ENCODE peak calls at places on chromosomes 2 and 18, in five cellular contexts. W, R, S, A and J are unnamed samples.

GRCh38 chr2:29607025-29607424 is 314.4 kb downstream of the ALK start:
- DNase-seq in W (no peak), R (no peak), S (no peak), A (no peak), J (no peak)

GRCh38 chr2:62706721-62707516 is 1.4 kb downstream of the EHBP1 start:
- DNase-seq in W (no peak), R (no peak), S (peak; percentile 29), A (no peak), J (no peak)

GRCh38 chr2:190841707-190842505 is 38.7 kb upstream of the GLS start:
- DNase-seq in W (no peak), R (no peak), S (peak; percentile 49), A (peak; percentile 75), J (peak; percentile 71)

GRCh38 chr18:80213173-80213572 is 34.1 kb downstream of the PARD6G start:
- DNase-seq in W (no peak), R (no peak), S (no peak), A (no peak), J (no peak)

GRCh38 chr2:216644846-216645635 is 11.8 kb downstream of the IGFBP2 start:
- DNase-seq in W (no peak), R (peak; percentile 28), S (no peak), A (no peak), J (no peak)

GRCh38 chr2:62201307-62201706 is 5.4 kb downstream of the B3GNT2 start:
- DNase-seq in W (no peak), R (no peak), S (peak; percentile 42), A (peak; percentile 33), J (peak; percentile 45)

GRCh38 chr2:10329880-10330699 is 27.4 kb downstream of the HPCAL1 start:
- DNase-seq in W (no peak), R (peak; percentile 9), S (peak; percentile 37), A (peak; percentile 80), J (peak; percentile 53)

GRCh38 chr2:74450570-74451190 is 4.2 kb upstream of the INO80B start:
- DNase-seq in W (no peak), R (no peak), S (no peak), A (no peak), J (no peak)

GRCh38 chr2:177164131-177164530 is 48.5 kb upstream of the HNRNPA3 start:
- DNase-seq in W (no peak), R (no peak), S (no peak), A (no peak), J (no peak)

GRCh38 chr2:232343816-232344215 is 34.7 kb upstream of the ALPP start:
- DNase-seq in W (no peak), R (no peak), S (no peak), A (no peak), J (no peak)

GRCh38 chr2:214587442-214587841 is 176.6 kb downstream of the VWC2L start:
- DNase-seq in W (no peak), R (peak; percentile 82), S (no peak), A (no peak), J (no peak)

GRCh38 chr2:183179156-183179555 is 54.9 kb downstream of the NUP35 start:
- DNase-seq in W (no peak), R (no peak), S (no peak), A (peak; percentile 71), J (peak; percentile 2)

GRCh38 chr2:202072737-202073396 is at the start of gene KIAA2012:
- DNase-seq in W (peak; percentile 18), R (peak; percentile 64), S (no peak), A (no peak), J (no peak)

GRCh38 chr2:10339647-10340592 is 37.2 kb downstream of the HPCAL1 start:
- DNase-seq in W (no peak), R (no peak), S (no peak), A (no peak), J (no peak)

GRCh38 chr2:38997784-38998183 is 108.1 kb downstream of the ARHGEF33 start:
- DNase-seq in W (peak; percentile 25), R (no peak), S (peak; percentile 94), A (peak; percentile 90), J (peak; percentile 93)

GRCh38 chr18:74785632-74786031 is 188.0 kb downstream of the ZNF407 start:
- DNase-seq in W (no peak), R (no peak), S (no peak), A (no peak), J (no peak)

GRCh38 chr2:39435974-39436591 is 1.0 kb downstream of the MAP4K3 start:
- DNase-seq in W (no peak), R (no peak), S (peak; percentile 81), A (peak; percentile 78), J (peak; percentile 74)

GRCh38 chr2:240433973-240434727 is 1.3 kb upstream of the GPC1 start:
- DNase-seq in W (peak; percentile 77), R (no peak), S (peak; percentile 95), A (peak; percentile 96), J (peak; percentile 94)

GRCh38 chr2:64263315-64263714 is 119.1 kb upstream of the PELI1 start:
- DNase-seq in W (peak; percentile 80), R (no peak), S (peak; percentile 62), A (peak; percentile 89), J (peak; percentile 93)

GRCh38 chr2:149507933-149508332 is 79.6 kb downstream of the MMADHC start:
- DNase-seq in W (no peak), R (no peak), S (no peak), A (no peak), J (no peak)

GRCh38 chr18:33010149-33010548 is 237.3 kb upstream of the KLHL14 start:
- DNase-seq in W (peak; percentile 57), R (peak; percentile 57), S (no peak), A (peak; percentile 58), J (no peak)

DNA sequence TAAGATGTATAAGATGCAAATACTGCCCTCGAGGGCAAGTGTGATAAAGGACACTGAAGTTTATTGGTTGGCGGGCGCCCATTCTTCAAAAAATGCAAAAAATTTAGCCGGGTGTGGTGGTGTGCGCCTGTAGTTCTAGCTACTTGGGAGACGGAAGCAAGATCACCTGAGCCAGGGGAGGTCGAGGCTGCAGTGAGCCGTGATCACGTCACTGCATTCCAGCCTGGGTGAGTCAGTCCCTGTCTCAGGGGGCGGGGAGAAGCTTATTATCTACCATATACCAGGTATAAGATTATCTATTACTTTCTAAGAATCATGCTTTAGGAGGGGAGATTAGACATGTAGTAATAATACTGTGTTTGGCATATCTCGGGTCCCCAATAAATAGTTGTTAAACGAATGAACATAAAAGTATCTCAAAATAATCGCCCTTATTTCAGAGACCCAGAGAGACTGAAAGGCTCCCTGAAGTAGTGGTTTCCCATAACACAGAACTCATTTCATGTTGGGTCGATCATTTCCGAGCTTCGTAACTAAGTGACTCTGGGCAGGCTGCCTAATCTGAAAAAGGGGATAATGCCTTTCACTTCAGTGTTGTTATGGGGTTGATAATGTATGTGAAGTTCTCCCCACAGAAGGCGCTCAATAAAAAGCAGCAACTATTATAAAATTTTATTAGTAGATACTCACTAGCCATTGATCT is 1.2 kb upstream of the SELENOI start:
- DNase-seq in W (no peak), R (peak; percentile 67), S (peak; percentile 25), A (peak; percentile 52), J (no peak)
- H3K4me3 ChIP-seq in W (peak overlapping the region; percentile 92), R (peak overlapping the region; percentile 82), S (peak overlapping the region; percentile 91), A (peak overlapping the region; percentile 90), J (peak overlapping the region; percentile 94)

GRCh38 chr2:3664118-3664517 is 6.1 kb downstream of the ALLC start:
- DNase-seq in W (no peak), R (no peak), S (no peak), A (no peak), J (no peak)

GRCh38 chr2:3661149-3661660 is 3.2 kb downstream of the ALLC start:
- DNase-seq in W (no peak), R (no peak), S (no peak), A (no peak), J (peak; percentile 22)

GRCh38 chr2:3659447-3660432 is 1.7 kb downstream of the ALLC start:
- DNase-seq in W (no peak), R (no peak), S (no peak), A (no peak), J (no peak)

GRCh38 chr2:3664925-3665324 is 6.9 kb downstream of the ALLC start:
- DNase-seq in W (no peak), R (no peak), S (no peak), A (no peak), J (no peak)

DNA sequence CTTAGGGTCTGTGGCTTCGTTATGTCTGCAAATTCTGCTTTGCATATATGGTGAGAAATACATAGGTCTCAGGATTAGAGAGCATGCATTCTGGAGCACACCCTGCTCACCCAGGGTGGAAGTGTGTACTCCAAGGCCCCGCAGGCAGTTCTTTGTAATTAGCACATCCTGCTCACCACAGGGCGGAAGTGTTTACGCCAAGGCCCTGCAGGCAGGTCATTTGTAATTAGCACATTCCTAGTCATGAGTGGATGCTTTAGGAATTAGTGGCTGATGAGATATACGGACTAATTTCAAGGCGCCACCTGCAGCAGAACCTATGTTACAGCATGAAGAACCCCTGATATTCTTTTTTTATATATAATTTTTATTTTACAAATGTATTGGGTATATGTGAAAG is 4.2 kb downstream of the ALLC start:
- DNase-seq in W (no peak), R (peak; percentile 38), S (no peak), A (no peak), J (no peak)
- TF ChIP-seq CTCF in W (no peak), R (no peak), S (no peak), A (no peak), J (no peak)

DNA sequence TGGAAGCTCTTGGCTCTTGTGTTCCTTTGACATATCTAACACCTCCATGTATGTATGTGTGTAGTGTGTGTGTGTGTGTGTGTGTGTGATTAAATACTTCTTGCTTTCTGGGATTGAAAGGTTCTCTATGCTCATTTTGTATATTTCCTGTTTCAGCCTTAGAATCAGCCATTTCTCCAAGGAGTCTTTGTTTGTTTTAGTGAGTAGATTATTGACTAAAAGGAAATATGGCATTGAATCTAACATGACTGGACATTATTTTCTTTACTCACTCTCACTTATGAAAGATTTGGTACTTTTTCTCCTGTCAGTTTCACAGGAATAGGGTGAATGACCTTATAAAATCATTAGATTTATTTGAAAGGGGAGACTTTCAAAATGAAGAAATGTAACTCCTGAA is 413.8 kb upstream of the SLC14A2 start:
- DNase-seq in W (no peak), R (no peak), S (no peak), A (no peak), J (no peak)
- H3K4me3 ChIP-seq in W (no peak overlapping the region), R (no peak overlapping the region), S (no peak overlapping the region), A (no peak overlapping the region), J (no peak overlapping the region)

DNA sequence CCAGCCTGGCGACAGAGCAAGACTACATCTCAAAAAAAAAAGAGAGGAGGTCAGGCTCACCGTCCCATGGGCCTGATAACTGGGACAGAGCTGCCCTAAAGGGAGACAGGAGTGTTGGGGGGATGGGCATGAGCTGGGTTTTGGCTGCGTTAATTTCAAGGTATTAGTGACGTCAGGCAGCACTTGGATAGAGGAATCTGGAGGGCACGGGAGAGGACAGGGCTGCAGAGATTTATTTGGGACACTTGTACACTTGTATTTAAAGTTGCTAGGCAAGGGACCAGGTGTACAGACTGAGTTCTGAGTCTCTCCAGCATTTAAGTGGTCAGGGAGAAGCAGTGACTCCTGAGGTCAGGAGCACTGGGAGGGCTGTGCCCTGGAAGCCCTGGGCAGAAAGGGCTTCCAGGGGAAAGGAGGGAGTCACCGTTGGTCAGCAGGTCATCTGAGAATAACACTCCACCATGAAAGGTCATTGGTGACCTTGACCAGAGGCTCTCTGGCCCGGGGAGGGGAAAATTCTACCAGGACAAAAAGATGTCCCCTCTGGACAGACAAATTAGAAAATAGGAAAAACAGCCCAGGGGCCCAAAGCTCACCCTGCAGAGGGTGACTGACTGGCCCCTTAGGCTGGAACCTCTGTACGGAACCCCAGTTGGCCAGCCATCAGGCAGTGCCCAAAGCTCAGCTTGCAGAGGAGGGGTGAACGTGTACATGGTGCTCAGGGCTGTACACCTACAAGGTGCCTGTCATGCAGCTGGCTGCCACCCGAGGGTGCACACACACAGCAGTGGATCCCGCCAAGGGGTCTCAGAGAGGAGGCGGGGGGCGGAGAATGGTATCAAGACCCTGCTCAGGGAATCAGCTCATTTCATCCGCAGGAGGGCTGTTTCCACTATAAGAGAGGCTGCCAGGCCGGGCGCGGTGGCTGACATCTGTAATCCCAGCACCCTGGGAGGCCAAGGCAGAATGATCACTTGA is 23.0 kb upstream of the CNNM3 start:
- DNase-seq in W (no peak), R (no peak), S (no peak), A (no peak), J (no peak)
- TF ChIP-seq CTCF in W (no peak), R (no peak), S (no peak), A (no peak), J (no peak)